ENCODE peak calls at places on chromosomes 6 and 20, in ten cellular contexts. One of them, this sample, is unnamed.

GRCh38 chr20:4038047-4038459 is 22.7 kb upstream of the RNF24 start:
- DNase-seq in GM18507: peak; percentile 66
- DNase-seq in foreskin fibroblast: peak; percentile 88
- DNase-seq in fibroblast of lung: peak; percentile 89
- DNase-seq in CD8-positive, alpha-beta memory T cell: peak; percentile 91
- DNase-seq in activated T-cell treated with anti-CD3 and anti-CD28 coated beads, Interleukin-2, amount 50 U/mL, for 72 hours: peak; percentile 83
- DNase-seq in smooth muscle cell of the brain vasculature: no peak
- DNase-seq in mesenteric fat pad: no peak
- DNase-seq in stimulated activated CD4-positive, alpha-beta T cell treated with anti-CD3 and anti-CD28 coated beads, Interleukin-4, amount 100 ng/mL, for 4 hours: peak; percentile 53
- DNase-seq in BJ: peak; percentile 52
- DNase-seq in this sample: peak; percentile 74

GRCh38 chr6:33787954-33788693 is 806 bp downstream of the LEMD2 start:
- DNase-seq in mesenteric fat pad: peak; percentile 93
- DNase-seq in CD8-positive, alpha-beta memory T cell: peak; percentile 75
- DNase-seq in fibroblast of lung: peak; percentile 86
- DNase-seq in GM18507: peak; percentile 55
- DNase-seq in activated T-cell treated with anti-CD3 and anti-CD28 coated beads, Interleukin-2, amount 50 U/mL, for 72 hours: peak; percentile 70
- DNase-seq in foreskin fibroblast: peak; percentile 92
- DNase-seq in smooth muscle cell of the brain vasculature: no peak
- DNase-seq in BJ: no peak
- DNase-seq in stimulated activated CD4-positive, alpha-beta T cell treated with anti-CD3 and anti-CD28 coated beads, Interleukin-4, amount 100 ng/mL, for 4 hours: peak; percentile 57
- DNase-seq in this sample: peak; percentile 84

GRCh38 chr20:52219441-52219840 is 27.9 kb upstream of the ZFP64 start:
- DNase-seq in activated T-cell treated with anti-CD3 and anti-CD28 coated beads, Interleukin-2, amount 50 U/mL, for 72 hours: no peak
- DNase-seq in smooth muscle cell of the brain vasculature: no peak
- DNase-seq in fibroblast of lung: no peak
- DNase-seq in mesenteric fat pad: no peak
- DNase-seq in GM18507: no peak
- DNase-seq in CD8-positive, alpha-beta memory T cell: no peak
- DNase-seq in stimulated activated CD4-positive, alpha-beta T cell treated with anti-CD3 and anti-CD28 coated beads, Interleukin-4, amount 100 ng/mL, for 4 hours: no peak
- DNase-seq in BJ: no peak
- DNase-seq in foreskin fibroblast: no peak
- DNase-seq in this sample: peak; percentile 3

GRCh38 chr20:3471397-3472021 is 691 bp downstream of the ATRN start:
- DNase-seq in activated T-cell treated with anti-CD3 and anti-CD28 coated beads, Interleukin-2, amount 50 U/mL, for 72 hours: no peak
- DNase-seq in CD8-positive, alpha-beta memory T cell: no peak
- DNase-seq in GM18507: no peak
- DNase-seq in BJ: no peak
- DNase-seq in smooth muscle cell of the brain vasculature: no peak
- DNase-seq in mesenteric fat pad: no peak
- DNase-seq in stimulated activated CD4-positive, alpha-beta T cell treated with anti-CD3 and anti-CD28 coated beads, Interleukin-4, amount 100 ng/mL, for 4 hours: no peak
- DNase-seq in foreskin fibroblast: no peak
- DNase-seq in fibroblast of lung: no peak
- DNase-seq in this sample: no peak

GRCh38 chr6:154920502-154921200 is 74.5 kb upstream of the TIAM2 start:
- DNase-seq in foreskin fibroblast: peak; percentile 25
- DNase-seq in activated T-cell treated with anti-CD3 and anti-CD28 coated beads, Interleukin-2, amount 50 U/mL, for 72 hours: no peak
- DNase-seq in stimulated activated CD4-positive, alpha-beta T cell treated with anti-CD3 and anti-CD28 coated beads, Interleukin-4, amount 100 ng/mL, for 4 hours: no peak
- DNase-seq in mesenteric fat pad: no peak
- DNase-seq in smooth muscle cell of the brain vasculature: no peak
- DNase-seq in GM18507: no peak
- DNase-seq in BJ: peak; percentile 59
- DNase-seq in fibroblast of lung: peak; percentile 74
- DNase-seq in CD8-positive, alpha-beta memory T cell: no peak
- DNase-seq in this sample: no peak

GRCh38 chr6:26158581-26159416 is 71.6 kb downstream of the HFE start:
- DNase-seq in BJ: no peak
- DNase-seq in GM18507: no peak
- DNase-seq in stimulated activated CD4-positive, alpha-beta T cell treated with anti-CD3 and anti-CD28 coated beads, Interleukin-4, amount 100 ng/mL, for 4 hours: peak; percentile 17
- DNase-seq in mesenteric fat pad: no peak
- DNase-seq in activated T-cell treated with anti-CD3 and anti-CD28 coated beads, Interleukin-2, amount 50 U/mL, for 72 hours: peak; percentile 68
- DNase-seq in CD8-positive, alpha-beta memory T cell: peak; percentile 85
- DNase-seq in fibroblast of lung: peak; percentile 51
- DNase-seq in smooth muscle cell of the brain vasculature: no peak
- DNase-seq in foreskin fibroblast: peak; percentile 72
- DNase-seq in this sample: peak; percentile 59

GRCh38 chr20:21067255-21067654 is 38.9 kb downstream of the LINC00237 start:
- DNase-seq in fibroblast of lung: no peak
- DNase-seq in BJ: no peak
- DNase-seq in GM18507: no peak
- DNase-seq in CD8-positive, alpha-beta memory T cell: no peak
- DNase-seq in mesenteric fat pad: no peak
- DNase-seq in smooth muscle cell of the brain vasculature: no peak
- DNase-seq in stimulated activated CD4-positive, alpha-beta T cell treated with anti-CD3 and anti-CD28 coated beads, Interleukin-4, amount 100 ng/mL, for 4 hours: no peak
- DNase-seq in foreskin fibroblast: no peak
- DNase-seq in activated T-cell treated with anti-CD3 and anti-CD28 coated beads, Interleukin-2, amount 50 U/mL, for 72 hours: no peak
- DNase-seq in this sample: no peak

GRCh38 chr20:38728911-38729642 is 4.8 kb downstream of the SLC32A1 start:
- DNase-seq in activated T-cell treated with anti-CD3 and anti-CD28 coated beads, Interleukin-2, amount 50 U/mL, for 72 hours: peak; percentile 15
- DNase-seq in mesenteric fat pad: peak; percentile 67
- DNase-seq in smooth muscle cell of the brain vasculature: no peak
- DNase-seq in stimulated activated CD4-positive, alpha-beta T cell treated with anti-CD3 and anti-CD28 coated beads, Interleukin-4, amount 100 ng/mL, for 4 hours: no peak
- DNase-seq in BJ: no peak
- DNase-seq in fibroblast of lung: no peak
- DNase-seq in GM18507: no peak
- DNase-seq in CD8-positive, alpha-beta memory T cell: no peak
- DNase-seq in foreskin fibroblast: no peak
- DNase-seq in this sample: no peak

GRCh38 chr6:139483082-139483481 is 108.6 kb upstream of the CITED2 start:
- DNase-seq in CD8-positive, alpha-beta memory T cell: no peak
- DNase-seq in activated T-cell treated with anti-CD3 and anti-CD28 coated beads, Interleukin-2, amount 50 U/mL, for 72 hours: no peak
- DNase-seq in mesenteric fat pad: no peak
- DNase-seq in foreskin fibroblast: no peak
- DNase-seq in GM18507: no peak
- DNase-seq in fibroblast of lung: no peak
- DNase-seq in BJ: no peak
- DNase-seq in smooth muscle cell of the brain vasculature: no peak
- DNase-seq in stimulated activated CD4-positive, alpha-beta T cell treated with anti-CD3 and anti-CD28 coated beads, Interleukin-4, amount 100 ng/mL, for 4 hours: no peak
- DNase-seq in this sample: no peak

GRCh38 chr6:71478834-71479541 is 190.4 kb downstream of the OGFRL1 start:
- DNase-seq in foreskin fibroblast: peak; percentile 92
- DNase-seq in CD8-positive, alpha-beta memory T cell: no peak
- DNase-seq in GM18507: no peak
- DNase-seq in stimulated activated CD4-positive, alpha-beta T cell treated with anti-CD3 and anti-CD28 coated beads, Interleukin-4, amount 100 ng/mL, for 4 hours: no peak
- DNase-seq in smooth muscle cell of the brain vasculature: no peak
- DNase-seq in mesenteric fat pad: no peak
- DNase-seq in fibroblast of lung: peak; percentile 98
- DNase-seq in activated T-cell treated with anti-CD3 and anti-CD28 coated beads, Interleukin-2, amount 50 U/mL, for 72 hours: no peak
- DNase-seq in BJ: peak; percentile 91
- DNase-seq in this sample: peak; percentile 98

GRCh38 chr20:2212457-2213005 is 83.3 kb upstream of the TGM3 start:
- DNase-seq in BJ: no peak
- DNase-seq in foreskin fibroblast: no peak
- DNase-seq in activated T-cell treated with anti-CD3 and anti-CD28 coated beads, Interleukin-2, amount 50 U/mL, for 72 hours: no peak
- DNase-seq in GM18507: no peak
- DNase-seq in mesenteric fat pad: no peak
- DNase-seq in CD8-positive, alpha-beta memory T cell: no peak
- DNase-seq in fibroblast of lung: no peak
- DNase-seq in stimulated activated CD4-positive, alpha-beta T cell treated with anti-CD3 and anti-CD28 coated beads, Interleukin-4, amount 100 ng/mL, for 4 hours: no peak
- DNase-seq in smooth muscle cell of the brain vasculature: no peak
- DNase-seq in this sample: no peak

GRCh38 chr6:144899161-144899560 is 614.0 kb downstream of the UTRN start:
- DNase-seq in CD8-positive, alpha-beta memory T cell: no peak
- DNase-seq in activated T-cell treated with anti-CD3 and anti-CD28 coated beads, Interleukin-2, amount 50 U/mL, for 72 hours: no peak
- DNase-seq in stimulated activated CD4-positive, alpha-beta T cell treated with anti-CD3 and anti-CD28 coated beads, Interleukin-4, amount 100 ng/mL, for 4 hours: no peak
- DNase-seq in mesenteric fat pad: no peak
- DNase-seq in foreskin fibroblast: peak; percentile 81
- DNase-seq in BJ: peak; percentile 86
- DNase-seq in GM18507: no peak
- DNase-seq in smooth muscle cell of the brain vasculature: no peak
- DNase-seq in fibroblast of lung: peak; percentile 58
- DNase-seq in this sample: peak; percentile 56

GRCh38 chr6:112286756-112287155 is 32.4 kb upstream of the LAMA4 start:
- DNase-seq in mesenteric fat pad: no peak
- DNase-seq in BJ: no peak
- DNase-seq in fibroblast of lung: no peak
- DNase-seq in activated T-cell treated with anti-CD3 and anti-CD28 coated beads, Interleukin-2, amount 50 U/mL, for 72 hours: no peak
- DNase-seq in stimulated activated CD4-positive, alpha-beta T cell treated with anti-CD3 and anti-CD28 coated beads, Interleukin-4, amount 100 ng/mL, for 4 hours: no peak
- DNase-seq in foreskin fibroblast: no peak
- DNase-seq in GM18507: no peak
- DNase-seq in CD8-positive, alpha-beta memory T cell: no peak
- DNase-seq in smooth muscle cell of the brain vasculature: no peak
- DNase-seq in this sample: no peak

GRCh38 chr20:44720617-44720993 is 5.4 kb downstream of the CCN5 start:
- DNase-seq in BJ: peak; percentile 35
- DNase-seq in foreskin fibroblast: peak; percentile 94
- DNase-seq in smooth muscle cell of the brain vasculature: no peak
- DNase-seq in GM18507: no peak
- DNase-seq in activated T-cell treated with anti-CD3 and anti-CD28 coated beads, Interleukin-2, amount 50 U/mL, for 72 hours: no peak
- DNase-seq in CD8-positive, alpha-beta memory T cell: no peak
- DNase-seq in mesenteric fat pad: no peak
- DNase-seq in fibroblast of lung: peak; percentile 71
- DNase-seq in stimulated activated CD4-positive, alpha-beta T cell treated with anti-CD3 and anti-CD28 coated beads, Interleukin-4, amount 100 ng/mL, for 4 hours: no peak
- DNase-seq in this sample: peak; percentile 69

GRCh38 chr6:43758617-43759050 is 11.4 kb upstream of the VEGFA start:
- DNase-seq in BJ: no peak
- DNase-seq in activated T-cell treated with anti-CD3 and anti-CD28 coated beads, Interleukin-2, amount 50 U/mL, for 72 hours: peak; percentile 27
- DNase-seq in fibroblast of lung: no peak
- DNase-seq in foreskin fibroblast: no peak
- DNase-seq in mesenteric fat pad: no peak
- DNase-seq in CD8-positive, alpha-beta memory T cell: no peak
- DNase-seq in stimulated activated CD4-positive, alpha-beta T cell treated with anti-CD3 and anti-CD28 coated beads, Interleukin-4, amount 100 ng/mL, for 4 hours: no peak
- DNase-seq in GM18507: no peak
- DNase-seq in smooth muscle cell of the brain vasculature: no peak
- DNase-seq in this sample: no peak

GRCh38 chr20:44084439-44084838 is 102.5 kb downstream of the JPH2 start:
- DNase-seq in smooth muscle cell of the brain vasculature: no peak
- DNase-seq in GM18507: no peak
- DNase-seq in foreskin fibroblast: no peak
- DNase-seq in mesenteric fat pad: no peak
- DNase-seq in activated T-cell treated with anti-CD3 and anti-CD28 coated beads, Interleukin-2, amount 50 U/mL, for 72 hours: no peak
- DNase-seq in CD8-positive, alpha-beta memory T cell: no peak
- DNase-seq in BJ: no peak
- DNase-seq in stimulated activated CD4-positive, alpha-beta T cell treated with anti-CD3 and anti-CD28 coated beads, Interleukin-4, amount 100 ng/mL, for 4 hours: no peak
- DNase-seq in fibroblast of lung: no peak
- DNase-seq in this sample: no peak

GRCh38 chr6:112415366-112415765 is 68.2 kb downstream of the RFPL4B start:
- DNase-seq in smooth muscle cell of the brain vasculature: no peak
- DNase-seq in BJ: no peak
- DNase-seq in foreskin fibroblast: no peak
- DNase-seq in mesenteric fat pad: no peak
- DNase-seq in GM18507: no peak
- DNase-seq in activated T-cell treated with anti-CD3 and anti-CD28 coated beads, Interleukin-2, amount 50 U/mL, for 72 hours: no peak
- DNase-seq in fibroblast of lung: no peak
- DNase-seq in CD8-positive, alpha-beta memory T cell: no peak
- DNase-seq in stimulated activated CD4-positive, alpha-beta T cell treated with anti-CD3 and anti-CD28 coated beads, Interleukin-4, amount 100 ng/mL, for 4 hours: no peak
- DNase-seq in this sample: no peak

GRCh38 chr20:5156670-5157448 is 30.1 kb downstream of the CDS2 start:
- DNase-seq in activated T-cell treated with anti-CD3 and anti-CD28 coated beads, Interleukin-2, amount 50 U/mL, for 72 hours: no peak
- DNase-seq in smooth muscle cell of the brain vasculature: no peak
- DNase-seq in stimulated activated CD4-positive, alpha-beta T cell treated with anti-CD3 and anti-CD28 coated beads, Interleukin-4, amount 100 ng/mL, for 4 hours: no peak
- DNase-seq in CD8-positive, alpha-beta memory T cell: no peak
- DNase-seq in mesenteric fat pad: no peak
- DNase-seq in BJ: no peak
- DNase-seq in GM18507: no peak
- DNase-seq in fibroblast of lung: peak; percentile 62
- DNase-seq in foreskin fibroblast: peak; percentile 67
- DNase-seq in this sample: peak; percentile 48

GRCh38 chr6:71642120-71642519 is 244.2 kb upstream of the RIMS1 start:
- DNase-seq in CD8-positive, alpha-beta memory T cell: no peak
- DNase-seq in GM18507: no peak
- DNase-seq in smooth muscle cell of the brain vasculature: no peak
- DNase-seq in BJ: no peak
- DNase-seq in fibroblast of lung: no peak
- DNase-seq in activated T-cell treated with anti-CD3 and anti-CD28 coated beads, Interleukin-2, amount 50 U/mL, for 72 hours: no peak
- DNase-seq in foreskin fibroblast: no peak
- DNase-seq in stimulated activated CD4-positive, alpha-beta T cell treated with anti-CD3 and anti-CD28 coated beads, Interleukin-4, amount 100 ng/mL, for 4 hours: no peak
- DNase-seq in mesenteric fat pad: no peak
- DNase-seq in this sample: no peak

GRCh38 chr6:137342607-137343186 is 123.5 kb upstream of the IFNGR1 start:
- DNase-seq in CD8-positive, alpha-beta memory T cell: no peak
- DNase-seq in stimulated activated CD4-positive, alpha-beta T cell treated with anti-CD3 and anti-CD28 coated beads, Interleukin-4, amount 100 ng/mL, for 4 hours: no peak
- DNase-seq in activated T-cell treated with anti-CD3 and anti-CD28 coated beads, Interleukin-2, amount 50 U/mL, for 72 hours: peak; percentile 10
- DNase-seq in GM18507: no peak
- DNase-seq in foreskin fibroblast: peak; percentile 5
- DNase-seq in BJ: no peak
- DNase-seq in smooth muscle cell of the brain vasculature: no peak
- DNase-seq in fibroblast of lung: no peak
- DNase-seq in mesenteric fat pad: no peak
- DNase-seq in this sample: no peak

GRCh38 chr20:63706027-63706695 is 1.6 kb downstream of the ARFRP1 start:
- DNase-seq in BJ: no peak
- DNase-seq in CD8-positive, alpha-beta memory T cell: no peak
- DNase-seq in GM18507: no peak
- DNase-seq in smooth muscle cell of the brain vasculature: no peak
- DNase-seq in stimulated activated CD4-positive, alpha-beta T cell treated with anti-CD3 and anti-CD28 coated beads, Interleukin-4, amount 100 ng/mL, for 4 hours: no peak
- DNase-seq in fibroblast of lung: no peak
- DNase-seq in foreskin fibroblast: no peak
- DNase-seq in activated T-cell treated with anti-CD3 and anti-CD28 coated beads, Interleukin-2, amount 50 U/mL, for 72 hours: no peak
- DNase-seq in mesenteric fat pad: no peak
- DNase-seq in this sample: no peak

GRCh38 chr20:44579313-44580090 is 2.9 kb upstream of the PKIG start:
- DNase-seq in CD8-positive, alpha-beta memory T cell: no peak
- DNase-seq in activated T-cell treated with anti-CD3 and anti-CD28 coated beads, Interleukin-2, amount 50 U/mL, for 72 hours: no peak
- DNase-seq in mesenteric fat pad: no peak
- DNase-seq in fibroblast of lung: no peak
- DNase-seq in BJ: no peak
- DNase-seq in smooth muscle cell of the brain vasculature: no peak
- DNase-seq in foreskin fibroblast: peak; percentile 28
- DNase-seq in GM18507: no peak
- DNase-seq in stimulated activated CD4-positive, alpha-beta T cell treated with anti-CD3 and anti-CD28 coated beads, Interleukin-4, amount 100 ng/mL, for 4 hours: no peak
- DNase-seq in this sample: no peak

GRCh38 chr20:36394340-36394965 is 88.3 kb downstream of the DLGAP4 start:
- DNase-seq in smooth muscle cell of the brain vasculature: no peak
- DNase-seq in GM18507: no peak
- DNase-seq in fibroblast of lung: no peak
- DNase-seq in BJ: no peak
- DNase-seq in stimulated activated CD4-positive, alpha-beta T cell treated with anti-CD3 and anti-CD28 coated beads, Interleukin-4, amount 100 ng/mL, for 4 hours: no peak
- DNase-seq in mesenteric fat pad: no peak
- DNase-seq in foreskin fibroblast: no peak
- DNase-seq in activated T-cell treated with anti-CD3 and anti-CD28 coated beads, Interleukin-2, amount 50 U/mL, for 72 hours: no peak
- DNase-seq in CD8-positive, alpha-beta memory T cell: no peak
- DNase-seq in this sample: no peak

GRCh38 chr6:53066059-53066406 is 829 bp downstream of the FBXO9 start:
- DNase-seq in CD8-positive, alpha-beta memory T cell: peak; percentile 58
- DNase-seq in activated T-cell treated with anti-CD3 and anti-CD28 coated beads, Interleukin-2, amount 50 U/mL, for 72 hours: peak; percentile 46
- DNase-seq in GM18507: no peak
- DNase-seq in fibroblast of lung: peak; percentile 45
- DNase-seq in foreskin fibroblast: peak; percentile 71
- DNase-seq in stimulated activated CD4-positive, alpha-beta T cell treated with anti-CD3 and anti-CD28 coated beads, Interleukin-4, amount 100 ng/mL, for 4 hours: peak; percentile 23
- DNase-seq in smooth muscle cell of the brain vasculature: no peak
- DNase-seq in mesenteric fat pad: no peak
- DNase-seq in BJ: no peak
- DNase-seq in this sample: no peak